ENCODE peak calls at places on chromosomes 6 and 20, in seven cellular contexts. One of them, this sample, is unnamed.

GRCh38 chr6:43200541-43200940 is 18.5 kb downstream of the CUL9 start:
- DNase-seq in heart left ventricle: no peak
- DNase-seq in type B pancreatic cell: no peak
- DNase-seq in OCI-LY7: no peak
- DNase-seq in endothelial cell: no peak
- DNase-seq in uterus: no peak
- DNase-seq in suprapubic skin: peak
- DNase-seq in this sample: no peak

GRCh38 chr20:63095718-63096654 is 89.2 kb upstream of the BHLHE23 start:
- DNase-seq in suprapubic skin: peak
- DNase-seq in heart left ventricle: no peak
- DNase-seq in endothelial cell: no peak
- DNase-seq in type B pancreatic cell: peak
- DNase-seq in uterus: peak
- DNase-seq in OCI-LY7: no peak
- DNase-seq in this sample: no peak

GRCh38 chr6:32960563-32960962 is 7.7 kb upstream of the HLA-DMA start:
- DNase-seq in suprapubic skin: no peak
- DNase-seq in uterus: no peak
- DNase-seq in OCI-LY7: no peak
- DNase-seq in endothelial cell: no peak
- DNase-seq in type B pancreatic cell: no peak
- DNase-seq in heart left ventricle: no peak
- DNase-seq in this sample: no peak

GRCh38 chr20:316316-317068 is 8.9 kb upstream of the SOX12 start:
- DNase-seq in type B pancreatic cell: no peak
- DNase-seq in OCI-LY7: no peak
- DNase-seq in suprapubic skin: no peak
- DNase-seq in heart left ventricle: no peak
- DNase-seq in endothelial cell: no peak
- DNase-seq in uterus: no peak
- DNase-seq in this sample: no peak

GRCh38 chr6:61193771-61194170 is 1092.3 kb downstream of the KHDRBS2 start:
- DNase-seq in uterus: no peak
- DNase-seq in heart left ventricle: no peak
- DNase-seq in endothelial cell: no peak
- DNase-seq in suprapubic skin: no peak
- DNase-seq in type B pancreatic cell: no peak
- DNase-seq in OCI-LY7: no peak
- DNase-seq in this sample: no peak

GRCh38 chr6:143195349-143195845 is 134.7 kb downstream of the AIG1 start:
- DNase-seq in suprapubic skin: no peak
- DNase-seq in heart left ventricle: no peak
- DNase-seq in OCI-LY7: no peak
- DNase-seq in type B pancreatic cell: no peak
- DNase-seq in uterus: no peak
- DNase-seq in endothelial cell: no peak
- DNase-seq in this sample: no peak

GRCh38 chr6:157644043-157644810 is 178.8 kb upstream of the SNX9 start:
- DNase-seq in uterus: no peak
- DNase-seq in type B pancreatic cell: no peak
- DNase-seq in endothelial cell: no peak
- DNase-seq in OCI-LY7: no peak
- DNase-seq in suprapubic skin: peak
- DNase-seq in heart left ventricle: no peak
- DNase-seq in this sample: no peak

GRCh38 chr20:62392077-62392418 is 5.1 kb downstream of the RPS21 start:
- DNase-seq in uterus: no peak
- DNase-seq in suprapubic skin: no peak
- DNase-seq in endothelial cell: no peak
- DNase-seq in OCI-LY7: no peak
- DNase-seq in type B pancreatic cell: no peak
- DNase-seq in heart left ventricle: no peak
- DNase-seq in this sample: no peak

GRCh38 chr20:47389867-47390347 is 33.4 kb upstream of the ZMYND8 start:
- DNase-seq in type B pancreatic cell: no peak
- DNase-seq in OCI-LY7: peak
- DNase-seq in uterus: no peak
- DNase-seq in suprapubic skin: no peak
- DNase-seq in endothelial cell: no peak
- DNase-seq in heart left ventricle: no peak
- DNase-seq in this sample: peak

GRCh38 chr6:100460650-100461204 is 4.0 kb downstream of the SIM1 start:
- DNase-seq in type B pancreatic cell: no peak
- DNase-seq in OCI-LY7: no peak
- DNase-seq in heart left ventricle: no peak
- DNase-seq in endothelial cell: peak
- DNase-seq in uterus: no peak
- DNase-seq in suprapubic skin: no peak
- DNase-seq in this sample: no peak

DNA sequence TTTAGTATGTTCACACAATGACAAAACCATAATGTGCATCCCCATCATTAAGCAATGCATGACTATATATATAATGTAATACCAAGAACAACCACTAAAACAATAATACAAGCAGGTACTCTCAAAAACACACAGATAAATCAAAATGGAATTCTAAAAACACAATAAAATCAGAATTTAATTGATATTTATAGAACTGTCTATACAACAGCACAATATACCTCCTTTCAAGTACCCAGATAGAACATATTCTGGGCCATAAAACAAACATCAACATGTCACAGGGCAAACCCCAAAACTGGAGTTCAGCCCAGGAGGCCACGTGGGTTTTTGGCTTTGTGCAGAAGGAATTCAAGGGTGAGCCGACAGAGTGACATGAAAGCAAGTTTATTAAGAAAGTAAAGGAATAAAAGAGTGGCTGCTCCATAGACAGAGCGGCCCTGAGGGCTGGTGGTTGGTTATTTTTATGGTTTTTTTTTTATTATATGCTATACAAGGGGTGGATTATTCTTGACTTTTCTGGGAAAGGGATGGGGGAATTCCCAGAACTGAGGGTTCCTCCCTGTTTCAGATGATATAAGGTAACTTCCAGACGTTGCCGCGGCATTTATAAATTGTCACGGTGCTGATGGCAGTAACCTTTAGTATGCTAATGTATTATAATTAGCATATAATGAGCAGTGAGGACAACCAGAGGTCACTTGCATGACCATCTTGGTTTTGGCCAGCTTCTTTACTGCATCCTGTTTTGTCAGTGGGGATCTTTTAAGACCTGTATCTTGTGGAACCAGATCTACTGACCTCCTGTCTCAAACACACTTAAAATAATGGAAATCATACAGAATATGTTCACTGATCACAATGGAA is 5.6 kb downstream of the RAB23 start:
- DNase-seq in OCI-LY7: no peak
- DNase-seq in uterus: peak
- DNase-seq in endothelial cell: no peak
- DNase-seq in type B pancreatic cell: no peak
- DNase-seq in suprapubic skin: no peak
- DNase-seq in heart left ventricle: peak
- DNase-seq in this sample: no peak
- TF ChIP-seq CTCF in OCI-LY7: peak
- TF ChIP-seq CTCF in uterus: peak
- TF ChIP-seq CTCF in endothelial cell: peak
- TF ChIP-seq CTCF in type B pancreatic cell: peak
- TF ChIP-seq CTCF in suprapubic skin: no peak
- TF ChIP-seq CTCF in heart left ventricle: no peak
- TF ChIP-seq CTCF in this sample: no peak

GRCh38 chr6:7723554-7723953 is 2.3 kb upstream of the BMP6 start:
- DNase-seq in OCI-LY7: no peak
- DNase-seq in type B pancreatic cell: no peak
- DNase-seq in endothelial cell: no peak
- DNase-seq in suprapubic skin: no peak
- DNase-seq in heart left ventricle: no peak
- DNase-seq in uterus: no peak
- DNase-seq in this sample: peak

GRCh38 chr6:7720346-7720745 is 5.6 kb upstream of the BMP6 start:
- DNase-seq in type B pancreatic cell: no peak
- DNase-seq in OCI-LY7: no peak
- DNase-seq in endothelial cell: no peak
- DNase-seq in suprapubic skin: no peak
- DNase-seq in heart left ventricle: no peak
- DNase-seq in uterus: no peak
- DNase-seq in this sample: no peak

GRCh38 chr6:7723041-7723447 is 2.9 kb upstream of the BMP6 start:
- DNase-seq in heart left ventricle: peak
- DNase-seq in endothelial cell: peak
- DNase-seq in suprapubic skin: peak
- DNase-seq in OCI-LY7: peak
- DNase-seq in uterus: peak
- DNase-seq in type B pancreatic cell: peak
- DNase-seq in this sample: peak

GRCh38 chr6:7719364-7719763 is 6.5 kb upstream of the BMP6 start:
- DNase-seq in heart left ventricle: no peak
- DNase-seq in OCI-LY7: no peak
- DNase-seq in endothelial cell: no peak
- DNase-seq in uterus: no peak
- DNase-seq in suprapubic skin: no peak
- DNase-seq in type B pancreatic cell: no peak
- DNase-seq in this sample: no peak

DNA sequence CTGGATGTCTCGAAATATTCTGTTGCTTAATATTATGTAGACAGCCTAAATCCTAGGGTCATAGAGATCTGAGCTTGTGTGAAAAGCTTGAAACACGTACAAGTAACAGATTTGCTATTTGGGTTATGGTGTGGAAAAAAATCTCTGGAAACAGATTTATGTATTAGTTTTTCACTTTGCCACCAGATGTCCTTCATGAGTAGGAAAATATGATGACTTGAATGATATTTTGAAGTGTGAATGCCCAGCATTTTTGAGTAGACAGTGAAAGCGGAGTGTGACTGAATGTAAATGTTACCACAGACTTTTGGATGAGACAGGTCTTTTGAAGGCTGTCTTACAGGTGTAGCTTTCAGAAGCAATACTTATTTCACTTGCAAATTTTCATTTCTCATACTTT is 4.2 kb upstream of the BMP6 start:
- DNase-seq in suprapubic skin: no peak
- DNase-seq in uterus: no peak
- DNase-seq in type B pancreatic cell: no peak
- DNase-seq in heart left ventricle: no peak
- DNase-seq in OCI-LY7: peak
- DNase-seq in endothelial cell: no peak
- DNase-seq in this sample: peak
- TF ChIP-seq CTCF in suprapubic skin: no peak
- TF ChIP-seq CTCF in uterus: no peak
- TF ChIP-seq CTCF in type B pancreatic cell: peak
- TF ChIP-seq CTCF in heart left ventricle: no peak
- TF ChIP-seq CTCF in OCI-LY7: peak
- TF ChIP-seq CTCF in endothelial cell: peak
- TF ChIP-seq CTCF in this sample: no peak

GRCh38 chr6:106094964-106095335 is 8.8 kb downstream of the PRDM1 start:
- DNase-seq in OCI-LY7: no peak
- DNase-seq in type B pancreatic cell: no peak
- DNase-seq in suprapubic skin: no peak
- DNase-seq in endothelial cell: no peak
- DNase-seq in heart left ventricle: no peak
- DNase-seq in uterus: no peak
- DNase-seq in this sample: no peak

GRCh38 chr6:106097368-106098231 is 11.5 kb downstream of the PRDM1 start:
- DNase-seq in uterus: no peak
- DNase-seq in heart left ventricle: no peak
- DNase-seq in type B pancreatic cell: no peak
- DNase-seq in OCI-LY7: peak
- DNase-seq in suprapubic skin: no peak
- DNase-seq in endothelial cell: no peak
- DNase-seq in this sample: peak

GRCh38 chr6:106098383-106099234 is 12.5 kb downstream of the PRDM1 start:
- DNase-seq in uterus: no peak
- DNase-seq in type B pancreatic cell: no peak
- DNase-seq in suprapubic skin: no peak
- DNase-seq in heart left ventricle: peak
- DNase-seq in OCI-LY7: peak
- DNase-seq in endothelial cell: no peak
- DNase-seq in this sample: peak

GRCh38 chr6:106092279-106092678 is 6.1 kb downstream of the PRDM1 start:
- DNase-seq in heart left ventricle: no peak
- DNase-seq in uterus: no peak
- DNase-seq in type B pancreatic cell: no peak
- DNase-seq in endothelial cell: no peak
- DNase-seq in suprapubic skin: no peak
- DNase-seq in OCI-LY7: no peak
- DNase-seq in this sample: no peak

DNA sequence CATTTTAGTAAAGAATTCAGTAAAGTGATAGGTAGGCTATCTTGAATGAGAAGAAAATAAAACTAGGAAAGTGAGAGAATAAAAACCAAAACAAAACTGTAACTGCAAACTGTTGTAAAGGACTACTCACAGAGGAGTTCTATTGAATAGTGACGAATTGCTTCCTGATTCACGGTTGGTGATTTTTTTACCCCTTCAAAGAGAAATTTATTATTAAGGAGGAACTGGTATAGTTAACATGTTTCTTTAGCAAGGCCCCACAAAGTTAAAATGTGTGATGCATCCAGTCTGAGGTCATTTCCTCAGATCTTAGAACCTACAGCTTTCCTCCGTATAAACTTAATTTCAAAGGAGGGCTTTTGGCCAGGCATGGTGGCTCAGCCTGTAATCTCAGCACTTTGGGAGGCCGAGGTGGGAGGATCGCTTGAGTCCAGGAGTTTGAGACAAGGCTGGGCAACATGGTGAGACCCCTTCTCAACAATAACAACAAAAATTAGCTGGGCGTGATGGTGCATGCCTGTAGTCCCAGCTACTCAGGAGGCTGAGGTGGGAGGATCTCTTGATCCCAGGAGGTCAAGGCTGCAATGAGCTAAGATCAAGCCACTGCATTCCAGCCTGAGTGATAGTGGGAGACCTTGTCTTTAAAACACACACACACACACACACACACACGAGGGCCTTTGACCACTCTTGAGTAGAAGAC is 8.3 kb downstream of the PRDM1 start:
- DNase-seq in type B pancreatic cell: no peak
- DNase-seq in endothelial cell: no peak
- DNase-seq in suprapubic skin: no peak
- DNase-seq in OCI-LY7: no peak
- DNase-seq in heart left ventricle: no peak
- DNase-seq in uterus: no peak
- DNase-seq in this sample: no peak
- TF ChIP-seq CTCF in type B pancreatic cell: no peak
- TF ChIP-seq CTCF in endothelial cell: no peak
- TF ChIP-seq CTCF in suprapubic skin: no peak
- TF ChIP-seq CTCF in OCI-LY7: no peak
- TF ChIP-seq CTCF in heart left ventricle: no peak
- TF ChIP-seq CTCF in uterus: no peak
- TF ChIP-seq CTCF in this sample: no peak

DNA sequence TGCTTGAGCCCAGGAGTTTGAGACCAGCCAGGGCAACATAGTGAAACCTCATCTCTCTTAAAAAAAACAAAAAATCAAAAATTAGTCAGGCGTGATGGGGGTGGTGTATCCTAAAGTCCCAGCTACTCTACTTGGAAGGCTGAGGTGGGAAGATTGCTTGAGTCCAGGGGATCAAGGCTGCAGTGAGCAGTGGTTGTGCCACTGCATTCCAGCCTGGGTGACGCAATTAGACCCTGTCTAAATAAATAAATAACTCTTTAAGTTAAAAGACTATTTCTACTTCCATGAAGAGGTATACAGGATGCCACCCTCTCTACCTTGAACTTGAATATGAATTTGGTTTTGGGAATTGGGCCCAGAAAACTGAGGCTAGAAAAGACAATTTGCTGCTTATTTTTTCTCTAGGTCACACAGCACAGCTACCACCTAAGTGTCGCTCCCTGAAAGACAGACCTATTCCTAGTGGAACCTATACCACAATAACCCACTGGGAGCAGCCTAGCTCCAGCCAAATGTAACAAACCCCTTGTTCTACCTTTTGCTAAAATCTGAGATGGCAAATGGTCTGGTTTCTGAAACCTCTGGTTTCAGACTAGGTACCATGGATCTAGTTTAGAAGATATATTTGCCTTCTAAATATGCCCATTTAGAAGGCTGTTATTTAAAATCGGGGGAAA is 35.2 kb downstream of the HMGCLL1 start:
- DNase-seq in endothelial cell: no peak
- DNase-seq in uterus: no peak
- DNase-seq in OCI-LY7: no peak
- DNase-seq in type B pancreatic cell: no peak
- DNase-seq in suprapubic skin: no peak
- DNase-seq in heart left ventricle: no peak
- DNase-seq in this sample: no peak
- TF ChIP-seq CTCF in endothelial cell: peak
- TF ChIP-seq CTCF in uterus: no peak
- TF ChIP-seq CTCF in OCI-LY7: no peak
- TF ChIP-seq CTCF in type B pancreatic cell: peak
- TF ChIP-seq CTCF in suprapubic skin: no peak
- TF ChIP-seq CTCF in heart left ventricle: no peak
- TF ChIP-seq CTCF in this sample: no peak

This sample was measured in GM12865.